ENCODE peak calls at places on chromosomes 7 and 10, in six cellular contexts. One of them, this sample, is unnamed.

GRCh38 chr7:106772655-106773108 is 92.4 kb upstream of the PIK3CG start:
- DNase-seq in PC-9: peak; percentile 58
- DNase-seq in iPS-NIHi11: no peak
- DNase-seq in stimulated activated CD4-positive, alpha-beta T cell treated with anti-CD3 and anti-CD28 coated beads, Interleukin-4, amount 100 ng/mL, for 1 hour: no peak
- DNase-seq in EH: peak; percentile 80
- DNase-seq in foreskin melanocyte: no peak
- DNase-seq in this sample: peak; percentile 85

GRCh38 chr7:74051629-74052410 is 23.8 kb downstream of the ELN start:
- DNase-seq in PC-9: peak; percentile 43
- DNase-seq in iPS-NIHi11: peak; percentile 74
- DNase-seq in stimulated activated CD4-positive, alpha-beta T cell treated with anti-CD3 and anti-CD28 coated beads, Interleukin-4, amount 100 ng/mL, for 1 hour: no peak
- DNase-seq in EH: peak; percentile 26
- DNase-seq in foreskin melanocyte: no peak
- DNase-seq in this sample: no peak

GRCh38 chr7:69723663-69724062 is 125.4 kb downstream of the AUTS2 start:
- DNase-seq in PC-9: no peak
- DNase-seq in iPS-NIHi11: no peak
- DNase-seq in stimulated activated CD4-positive, alpha-beta T cell treated with anti-CD3 and anti-CD28 coated beads, Interleukin-4, amount 100 ng/mL, for 1 hour: no peak
- DNase-seq in EH: no peak
- DNase-seq in foreskin melanocyte: no peak
- DNase-seq in this sample: no peak

GRCh38 chr10:70845261-70845660 is 29.5 kb downstream of the SGPL1 start:
- DNase-seq in PC-9: no peak
- DNase-seq in iPS-NIHi11: no peak
- DNase-seq in stimulated activated CD4-positive, alpha-beta T cell treated with anti-CD3 and anti-CD28 coated beads, Interleukin-4, amount 100 ng/mL, for 1 hour: no peak
- DNase-seq in EH: no peak
- DNase-seq in foreskin melanocyte: no peak
- DNase-seq in this sample: no peak

GRCh38 chr10:43700306-43700705 is 51.6 kb upstream of the ZNF32 start:
- DNase-seq in PC-9: no peak
- DNase-seq in iPS-NIHi11: no peak
- DNase-seq in stimulated activated CD4-positive, alpha-beta T cell treated with anti-CD3 and anti-CD28 coated beads, Interleukin-4, amount 100 ng/mL, for 1 hour: no peak
- DNase-seq in EH: peak; percentile 69
- DNase-seq in foreskin melanocyte: no peak
- DNase-seq in this sample: no peak

GRCh38 chr7:66296555-66296954 is 91.4 kb downstream of the TPST1 start:
- DNase-seq in PC-9: no peak
- DNase-seq in iPS-NIHi11: no peak
- DNase-seq in stimulated activated CD4-positive, alpha-beta T cell treated with anti-CD3 and anti-CD28 coated beads, Interleukin-4, amount 100 ng/mL, for 1 hour: no peak
- DNase-seq in EH: no peak
- DNase-seq in foreskin melanocyte: no peak
- DNase-seq in this sample: no peak

GRCh38 chr7:42494199-42494710 is 257.2 kb upstream of the GLI3 start:
- DNase-seq in PC-9: no peak
- DNase-seq in iPS-NIHi11: no peak
- DNase-seq in stimulated activated CD4-positive, alpha-beta T cell treated with anti-CD3 and anti-CD28 coated beads, Interleukin-4, amount 100 ng/mL, for 1 hour: no peak
- DNase-seq in EH: no peak
- DNase-seq in foreskin melanocyte: peak; percentile 65
- DNase-seq in this sample: no peak

GRCh38 chr10:34479520-34480179 is 335.4 kb downstream of the PARD3 start:
- DNase-seq in PC-9: no peak
- DNase-seq in iPS-NIHi11: no peak
- DNase-seq in stimulated activated CD4-positive, alpha-beta T cell treated with anti-CD3 and anti-CD28 coated beads, Interleukin-4, amount 100 ng/mL, for 1 hour: no peak
- DNase-seq in EH: no peak
- DNase-seq in foreskin melanocyte: no peak
- DNase-seq in this sample: no peak

GRCh38 chr7:143245123-143245522 is 18.1 kb upstream of the GSTK1 start:
- DNase-seq in PC-9: peak; percentile 77
- DNase-seq in iPS-NIHi11: no peak
- DNase-seq in stimulated activated CD4-positive, alpha-beta T cell treated with anti-CD3 and anti-CD28 coated beads, Interleukin-4, amount 100 ng/mL, for 1 hour: no peak
- DNase-seq in EH: peak; percentile 71
- DNase-seq in foreskin melanocyte: no peak
- DNase-seq in this sample: peak; percentile 58

GRCh38 chr7:115015619-115016018 is 93.7 kb downstream of the MDFIC start:
- DNase-seq in PC-9: no peak
- DNase-seq in iPS-NIHi11: no peak
- DNase-seq in stimulated activated CD4-positive, alpha-beta T cell treated with anti-CD3 and anti-CD28 coated beads, Interleukin-4, amount 100 ng/mL, for 1 hour: no peak
- DNase-seq in EH: peak; percentile 92
- DNase-seq in foreskin melanocyte: peak; percentile 52
- DNase-seq in this sample: no peak

GRCh38 chr7:112069879-112070321 is 136.3 kb downstream of the DOCK4 start:
- DNase-seq in PC-9: no peak
- DNase-seq in iPS-NIHi11: no peak
- DNase-seq in stimulated activated CD4-positive, alpha-beta T cell treated with anti-CD3 and anti-CD28 coated beads, Interleukin-4, amount 100 ng/mL, for 1 hour: no peak
- DNase-seq in EH: peak; percentile 34
- DNase-seq in foreskin melanocyte: no peak
- DNase-seq in this sample: peak; percentile 72

GRCh38 chr10:101617824-101618568 is 29.9 kb downstream of the DPCD start:
- DNase-seq in PC-9: no peak
- DNase-seq in iPS-NIHi11: no peak
- DNase-seq in stimulated activated CD4-positive, alpha-beta T cell treated with anti-CD3 and anti-CD28 coated beads, Interleukin-4, amount 100 ng/mL, for 1 hour: no peak
- DNase-seq in EH: no peak
- DNase-seq in foreskin melanocyte: no peak
- DNase-seq in this sample: no peak

GRCh38 chr7:150385240-150385830 is 6.2 kb downstream of the ZNF775 start:
- DNase-seq in PC-9: peak; percentile 28
- DNase-seq in iPS-NIHi11: no peak
- DNase-seq in stimulated activated CD4-positive, alpha-beta T cell treated with anti-CD3 and anti-CD28 coated beads, Interleukin-4, amount 100 ng/mL, for 1 hour: no peak
- DNase-seq in EH: no peak
- DNase-seq in foreskin melanocyte: no peak
- DNase-seq in this sample: no peak

GRCh38 chr10:6002809-6003500 is 25.6 kb upstream of the IL15RA start:
- DNase-seq in PC-9: no peak
- DNase-seq in iPS-NIHi11: no peak
- DNase-seq in stimulated activated CD4-positive, alpha-beta T cell treated with anti-CD3 and anti-CD28 coated beads, Interleukin-4, amount 100 ng/mL, for 1 hour: no peak
- DNase-seq in EH: no peak
- DNase-seq in foreskin melanocyte: no peak
- DNase-seq in this sample: no peak

GRCh38 chr10:119803264-119803663 is 69.4 kb downstream of the MCMBP start:
- DNase-seq in PC-9: no peak
- DNase-seq in iPS-NIHi11: no peak
- DNase-seq in stimulated activated CD4-positive, alpha-beta T cell treated with anti-CD3 and anti-CD28 coated beads, Interleukin-4, amount 100 ng/mL, for 1 hour: no peak
- DNase-seq in EH: peak; percentile 89
- DNase-seq in foreskin melanocyte: no peak
- DNase-seq in this sample: no peak

GRCh38 chr7:50197547-50197946 is 104.5 kb upstream of the ZPBP start:
- DNase-seq in PC-9: no peak
- DNase-seq in iPS-NIHi11: peak; percentile 78
- DNase-seq in stimulated activated CD4-positive, alpha-beta T cell treated with anti-CD3 and anti-CD28 coated beads, Interleukin-4, amount 100 ng/mL, for 1 hour: peak; percentile 76
- DNase-seq in EH: no peak
- DNase-seq in foreskin melanocyte: no peak
- DNase-seq in this sample: no peak

GRCh38 chr7:23520582-23520981 is 11.2 kb downstream of the TRA2A start:
- DNase-seq in PC-9: no peak
- DNase-seq in iPS-NIHi11: no peak
- DNase-seq in stimulated activated CD4-positive, alpha-beta T cell treated with anti-CD3 and anti-CD28 coated beads, Interleukin-4, amount 100 ng/mL, for 1 hour: peak; percentile 12
- DNase-seq in EH: no peak
- DNase-seq in foreskin melanocyte: no peak
- DNase-seq in this sample: no peak

GRCh38 chr10:118698421-118698820 is 56.3 kb downstream of the CACUL1 start:
- DNase-seq in PC-9: no peak
- DNase-seq in iPS-NIHi11: no peak
- DNase-seq in stimulated activated CD4-positive, alpha-beta T cell treated with anti-CD3 and anti-CD28 coated beads, Interleukin-4, amount 100 ng/mL, for 1 hour: peak; percentile 70
- DNase-seq in EH: peak; percentile 65
- DNase-seq in foreskin melanocyte: peak; percentile 28
- DNase-seq in this sample: peak; percentile 71

GRCh38 chr7:128833148-128833938 is 3.1 kb downstream of the FLNC start:
- DNase-seq in PC-9: no peak
- DNase-seq in iPS-NIHi11: peak; percentile 46
- DNase-seq in stimulated activated CD4-positive, alpha-beta T cell treated with anti-CD3 and anti-CD28 coated beads, Interleukin-4, amount 100 ng/mL, for 1 hour: no peak
- DNase-seq in EH: peak; percentile 90
- DNase-seq in foreskin melanocyte: no peak
- DNase-seq in this sample: peak; percentile 98

GRCh38 chr10:110636572-110636931 is 7.6 kb upstream of the RBM20 start:
- DNase-seq in PC-9: no peak
- DNase-seq in iPS-NIHi11: no peak
- DNase-seq in stimulated activated CD4-positive, alpha-beta T cell treated with anti-CD3 and anti-CD28 coated beads, Interleukin-4, amount 100 ng/mL, for 1 hour: no peak
- DNase-seq in EH: no peak
- DNase-seq in foreskin melanocyte: no peak
- DNase-seq in this sample: no peak

GRCh38 chr10:62442894-62443674 is 68.9 kb downstream of the ZNF365 start:
- DNase-seq in PC-9: no peak
- DNase-seq in iPS-NIHi11: no peak
- DNase-seq in stimulated activated CD4-positive, alpha-beta T cell treated with anti-CD3 and anti-CD28 coated beads, Interleukin-4, amount 100 ng/mL, for 1 hour: no peak
- DNase-seq in EH: no peak
- DNase-seq in foreskin melanocyte: no peak
- DNase-seq in this sample: no peak

GRCh38 chr10:102802920-102803534 is 34.2 kb downstream of the CYP17A1 start:
- DNase-seq in PC-9: no peak
- DNase-seq in iPS-NIHi11: peak; percentile 42
- DNase-seq in stimulated activated CD4-positive, alpha-beta T cell treated with anti-CD3 and anti-CD28 coated beads, Interleukin-4, amount 100 ng/mL, for 1 hour: no peak
- DNase-seq in EH: peak; percentile 97
- DNase-seq in foreskin melanocyte: peak; percentile 86
- DNase-seq in this sample: peak; percentile 99

GRCh38 chr7:80334185-80334584 is 177.7 kb downstream of the GNAT3 start:
- DNase-seq in PC-9: no peak
- DNase-seq in iPS-NIHi11: no peak
- DNase-seq in stimulated activated CD4-positive, alpha-beta T cell treated with anti-CD3 and anti-CD28 coated beads, Interleukin-4, amount 100 ng/mL, for 1 hour: no peak
- DNase-seq in EH: no peak
- DNase-seq in foreskin melanocyte: no peak
- DNase-seq in this sample: no peak

GRCh38 chr7:100400656-100401055 is 27.4 kb downstream of the PILRA start:
- DNase-seq in PC-9: no peak
- DNase-seq in iPS-NIHi11: peak; percentile 61
- DNase-seq in stimulated activated CD4-positive, alpha-beta T cell treated with anti-CD3 and anti-CD28 coated beads, Interleukin-4, amount 100 ng/mL, for 1 hour: no peak
- DNase-seq in EH: peak; percentile 26
- DNase-seq in foreskin melanocyte: no peak
- DNase-seq in this sample: peak; percentile 30

GRCh38 chr10:111077715-111078504 is 1.1 kb downstream of the ADRA2A start:
- DNase-seq in PC-9: no peak
- DNase-seq in iPS-NIHi11: peak; percentile 41
- DNase-seq in stimulated activated CD4-positive, alpha-beta T cell treated with anti-CD3 and anti-CD28 coated beads, Interleukin-4, amount 100 ng/mL, for 1 hour: peak; percentile 5
- DNase-seq in EH: peak; percentile 30
- DNase-seq in foreskin melanocyte: peak; percentile 13
- DNase-seq in this sample: peak; percentile 13

GRCh38 chr7:117202511-117202910 is 120.3 kb downstream of the WNT2 start:
- DNase-seq in PC-9: no peak
- DNase-seq in iPS-NIHi11: no peak
- DNase-seq in stimulated activated CD4-positive, alpha-beta T cell treated with anti-CD3 and anti-CD28 coated beads, Interleukin-4, amount 100 ng/mL, for 1 hour: no peak
- DNase-seq in EH: peak; percentile 44
- DNase-seq in foreskin melanocyte: no peak
- DNase-seq in this sample: no peak